ENCODE peak calls at places on chromosomes 3 and 15, in eight cellular contexts. One of them, this sample, is unnamed.

GRCh38 chr15:68601206-68602197 is 22.7 kb downstream of the CORO2B start:
- DNase-seq in pancreas: no peak
- DNase-seq in MCF 10A: no peak
- DNase-seq in nephron progenitor cell: no peak
- DNase-seq in AG09319: no peak
- DNase-seq in hepatocyte: no peak
- DNase-seq in GM23338: no peak
- DNase-seq in mucosa of descending colon: no peak
- DNase-seq in this sample: no peak

GRCh38 chr3:43638594-43639447 is 17.0 kb upstream of the ANO10 start:
- DNase-seq in hepatocyte: peak
- DNase-seq in GM23338: peak
- DNase-seq in nephron progenitor cell: no peak
- DNase-seq in mucosa of descending colon: no peak
- DNase-seq in pancreas: peak
- DNase-seq in AG09319: no peak
- DNase-seq in MCF 10A: peak
- DNase-seq in this sample: peak

GRCh38 chr15:25171856-25172687 is 217.3 kb downstream of the SNRPN start:
- DNase-seq in nephron progenitor cell: no peak
- DNase-seq in AG09319: no peak
- DNase-seq in pancreas: no peak
- DNase-seq in GM23338: no peak
- DNase-seq in hepatocyte: peak
- DNase-seq in mucosa of descending colon: peak
- DNase-seq in MCF 10A: no peak
- DNase-seq in this sample: peak

GRCh38 chr3:65751123-65751700 is 287.5 kb downstream of the MAGI1 start:
- DNase-seq in MCF 10A: peak
- DNase-seq in GM23338: peak
- DNase-seq in AG09319: no peak
- DNase-seq in mucosa of descending colon: no peak
- DNase-seq in nephron progenitor cell: peak
- DNase-seq in pancreas: peak
- DNase-seq in hepatocyte: peak
- DNase-seq in this sample: no peak

GRCh38 chr3:107740992-107741896 is 218.5 kb downstream of the BBX start:
- DNase-seq in pancreas: no peak
- DNase-seq in hepatocyte: no peak
- DNase-seq in mucosa of descending colon: no peak
- DNase-seq in nephron progenitor cell: no peak
- DNase-seq in AG09319: no peak
- DNase-seq in GM23338: peak
- DNase-seq in MCF 10A: peak
- DNase-seq in this sample: no peak

GRCh38 chr15:78242128-78242527 is 7.8 kb upstream of the ACSBG1 start:
- DNase-seq in MCF 10A: peak
- DNase-seq in pancreas: no peak
- DNase-seq in mucosa of descending colon: no peak
- DNase-seq in GM23338: peak
- DNase-seq in hepatocyte: peak
- DNase-seq in nephron progenitor cell: peak
- DNase-seq in AG09319: no peak
- DNase-seq in this sample: no peak

GRCh38 chr15:77181305-77182074 is 110.6 kb upstream of the TSPAN3 start:
- DNase-seq in nephron progenitor cell: no peak
- DNase-seq in pancreas: no peak
- DNase-seq in GM23338: no peak
- DNase-seq in AG09319: no peak
- DNase-seq in mucosa of descending colon: no peak
- DNase-seq in MCF 10A: no peak
- DNase-seq in hepatocyte: no peak
- DNase-seq in this sample: no peak

GRCh38 chr3:186971578-186971977 is 41.3 kb downstream of the ST6GAL1 start:
- DNase-seq in GM23338: no peak
- DNase-seq in MCF 10A: no peak
- DNase-seq in nephron progenitor cell: no peak
- DNase-seq in hepatocyte: no peak
- DNase-seq in AG09319: no peak
- DNase-seq in pancreas: no peak
- DNase-seq in mucosa of descending colon: no peak
- DNase-seq in this sample: no peak

GRCh38 chr3:58164199-58164879 is 46.4 kb downstream of the DNASE1L3 start:
- DNase-seq in hepatocyte: no peak
- DNase-seq in GM23338: no peak
- DNase-seq in mucosa of descending colon: no peak
- DNase-seq in nephron progenitor cell: no peak
- DNase-seq in AG09319: no peak
- DNase-seq in MCF 10A: peak
- DNase-seq in pancreas: peak
- DNase-seq in this sample: peak

GRCh38 chr15:60605879-60606304 is 127.0 kb upstream of the ICE2 start:
- DNase-seq in AG09319: peak
- DNase-seq in nephron progenitor cell: no peak
- DNase-seq in GM23338: no peak
- DNase-seq in MCF 10A: no peak
- DNase-seq in mucosa of descending colon: no peak
- DNase-seq in pancreas: no peak
- DNase-seq in hepatocyte: no peak
- DNase-seq in this sample: no peak

GRCh38 chr3:49725906-49726681 is 2.3 kb upstream of the GMPPB start:
- DNase-seq in AG09319: no peak
- DNase-seq in pancreas: no peak
- DNase-seq in MCF 10A: no peak
- DNase-seq in nephron progenitor cell: no peak
- DNase-seq in GM23338: no peak
- DNase-seq in mucosa of descending colon: no peak
- DNase-seq in hepatocyte: no peak
- DNase-seq in this sample: no peak

GRCh38 chr3:109125902-109126301 is 8.0 kb upstream of the MORC1 start:
- DNase-seq in hepatocyte: peak
- DNase-seq in GM23338: no peak
- DNase-seq in AG09319: no peak
- DNase-seq in nephron progenitor cell: no peak
- DNase-seq in mucosa of descending colon: no peak
- DNase-seq in pancreas: no peak
- DNase-seq in MCF 10A: no peak
- DNase-seq in this sample: no peak

GRCh38 chr3:174002543-174002942 is 605.0 kb downstream of the NLGN1 start:
- DNase-seq in GM23338: peak
- DNase-seq in pancreas: no peak
- DNase-seq in mucosa of descending colon: no peak
- DNase-seq in AG09319: no peak
- DNase-seq in nephron progenitor cell: no peak
- DNase-seq in hepatocyte: peak
- DNase-seq in MCF 10A: peak
- DNase-seq in this sample: no peak
- TF ChIP-seq CTCF in GM23338: peak
- TF ChIP-seq CTCF in pancreas: no peak
- TF ChIP-seq CTCF in mucosa of descending colon: no peak
- TF ChIP-seq CTCF in AG09319: no peak
- TF ChIP-seq CTCF in nephron progenitor cell: peak
- TF ChIP-seq CTCF in hepatocyte: peak
- TF ChIP-seq CTCF in MCF 10A: peak
- TF ChIP-seq CTCF in this sample: no peak

GRCh38 chr15:84863480-84864428 is 20.7 kb upstream of the SLC28A1 start:
- DNase-seq in GM23338: no peak
- DNase-seq in nephron progenitor cell: no peak
- DNase-seq in MCF 10A: no peak
- DNase-seq in mucosa of descending colon: no peak
- DNase-seq in hepatocyte: no peak
- DNase-seq in pancreas: no peak
- DNase-seq in AG09319: no peak
- DNase-seq in this sample: no peak
- TF ChIP-seq CTCF in GM23338: no peak
- TF ChIP-seq CTCF in nephron progenitor cell: no peak
- TF ChIP-seq CTCF in MCF 10A: no peak
- TF ChIP-seq CTCF in mucosa of descending colon: no peak
- TF ChIP-seq CTCF in hepatocyte: no peak
- TF ChIP-seq CTCF in pancreas: no peak
- TF ChIP-seq CTCF in AG09319: peak
- TF ChIP-seq CTCF in this sample: no peak

GRCh38 chr3:143266512-143266911 is 146.9 kb downstream of the CHST2 start:
- DNase-seq in nephron progenitor cell: no peak
- DNase-seq in AG09319: peak
- DNase-seq in GM23338: no peak
- DNase-seq in MCF 10A: no peak
- DNase-seq in mucosa of descending colon: no peak
- DNase-seq in pancreas: no peak
- DNase-seq in hepatocyte: no peak
- DNase-seq in this sample: no peak
- TF ChIP-seq CTCF in nephron progenitor cell: no peak
- TF ChIP-seq CTCF in AG09319: no peak
- TF ChIP-seq CTCF in GM23338: no peak
- TF ChIP-seq CTCF in MCF 10A: no peak
- TF ChIP-seq CTCF in mucosa of descending colon: no peak
- TF ChIP-seq CTCF in pancreas: no peak
- TF ChIP-seq CTCF in hepatocyte: no peak
- TF ChIP-seq CTCF in this sample: no peak

GRCh38 chr15:43046484-43046883 is 59.4 kb downstream of the UBR1 start:
- DNase-seq in hepatocyte: no peak
- DNase-seq in nephron progenitor cell: no peak
- DNase-seq in pancreas: no peak
- DNase-seq in MCF 10A: no peak
- DNase-seq in mucosa of descending colon: no peak
- DNase-seq in GM23338: no peak
- DNase-seq in AG09319: no peak
- DNase-seq in this sample: no peak
- TF ChIP-seq CTCF in hepatocyte: no peak
- TF ChIP-seq CTCF in nephron progenitor cell: no peak
- TF ChIP-seq CTCF in pancreas: no peak
- TF ChIP-seq CTCF in MCF 10A: no peak
- TF ChIP-seq CTCF in mucosa of descending colon: no peak
- TF ChIP-seq CTCF in GM23338: no peak
- TF ChIP-seq CTCF in AG09319: no peak
- TF ChIP-seq CTCF in this sample: no peak

DNA sequence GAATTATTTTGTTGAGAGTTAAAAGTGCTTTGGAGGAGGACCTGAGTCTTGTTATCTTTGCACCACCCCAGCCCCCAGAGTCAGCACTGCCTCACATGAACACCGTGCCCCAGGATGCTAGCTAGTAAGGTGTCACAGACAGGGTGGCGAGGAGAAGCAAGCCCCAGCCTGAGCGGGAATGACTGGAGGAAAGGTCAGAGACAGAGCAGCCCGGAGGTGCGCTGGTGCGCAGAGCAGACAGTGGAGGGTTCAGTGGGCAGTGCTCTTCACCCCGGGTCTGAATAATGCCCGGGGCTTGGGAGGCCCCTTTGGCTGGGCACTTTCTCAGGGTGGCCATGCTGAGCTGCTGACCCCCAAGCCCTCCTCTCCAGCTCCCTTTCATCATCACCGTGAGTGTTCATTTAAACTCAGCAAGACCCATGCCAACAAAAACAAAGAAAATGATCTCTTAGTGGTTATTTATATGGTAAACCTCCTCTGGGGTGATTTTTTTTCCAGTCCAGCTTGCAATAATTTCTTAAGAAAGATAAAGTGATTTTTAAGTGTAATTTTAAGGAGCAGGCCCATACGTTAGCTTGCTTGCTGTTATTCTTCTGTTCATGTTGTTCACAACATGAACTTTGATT is 110.7 kb downstream of the VGLL4 start:
- DNase-seq in mucosa of descending colon: no peak
- DNase-seq in GM23338: no peak
- DNase-seq in pancreas: no peak
- DNase-seq in MCF 10A: peak
- DNase-seq in AG09319: no peak
- DNase-seq in nephron progenitor cell: no peak
- DNase-seq in hepatocyte: no peak
- DNase-seq in this sample: no peak
- TF ChIP-seq CTCF in mucosa of descending colon: no peak
- TF ChIP-seq CTCF in GM23338: no peak
- TF ChIP-seq CTCF in pancreas: no peak
- TF ChIP-seq CTCF in MCF 10A: no peak
- TF ChIP-seq CTCF in AG09319: no peak
- TF ChIP-seq CTCF in nephron progenitor cell: no peak
- TF ChIP-seq CTCF in hepatocyte: no peak
- TF ChIP-seq CTCF in this sample: no peak